ENCODE peak calls at places on chromosomes 16 and 17, in nine cellular contexts. One of them, this sample, is unnamed.

GRCh38 chr17:5580974-5581373 is 3.3 kb downstream of the NLRP1 start:
- DNase-seq in epithelial cell of prostate: no peak
- DNase-seq in NCI-H2029: no peak
- DNase-seq in NT2/D1: no peak
- DNase-seq in gastrocnemius medialis: no peak
- DNase-seq in NCI-H510A: no peak
- DNase-seq in vagina: no peak
- DNase-seq in mucosa of gallbladder: no peak
- DNase-seq in HAP-1: no peak
- DNase-seq in this sample: no peak

GRCh38 chr16:77585379-77585778 is 136.9 kb upstream of the NUDT7 start:
- DNase-seq in NT2/D1: no peak
- DNase-seq in NCI-H510A: no peak
- DNase-seq in epithelial cell of prostate: no peak
- DNase-seq in HAP-1: no peak
- DNase-seq in NCI-H2029: no peak
- DNase-seq in mucosa of gallbladder: no peak
- DNase-seq in gastrocnemius medialis: no peak
- DNase-seq in vagina: no peak
- DNase-seq in this sample: no peak

GRCh38 chr16:50814541-50814940 is 72.7 kb downstream of the CYLD start:
- DNase-seq in vagina: no peak
- DNase-seq in HAP-1: no peak
- DNase-seq in mucosa of gallbladder: no peak
- DNase-seq in epithelial cell of prostate: no peak
- DNase-seq in NCI-H510A: no peak
- DNase-seq in NCI-H2029: no peak
- DNase-seq in gastrocnemius medialis: no peak
- DNase-seq in NT2/D1: no peak
- DNase-seq in this sample: peak

GRCh38 chr16:15782573-15783365 is 74.1 kb downstream of the MYH11 start:
- DNase-seq in NCI-H510A: no peak
- DNase-seq in NT2/D1: no peak
- DNase-seq in NCI-H2029: no peak
- DNase-seq in mucosa of gallbladder: no peak
- DNase-seq in HAP-1: peak
- DNase-seq in vagina: no peak
- DNase-seq in epithelial cell of prostate: no peak
- DNase-seq in gastrocnemius medialis: no peak
- DNase-seq in this sample: no peak

GRCh38 chr16:73192227-73192894 is 144.4 kb upstream of the ZFHX3 start:
- DNase-seq in NT2/D1: no peak
- DNase-seq in mucosa of gallbladder: no peak
- DNase-seq in HAP-1: no peak
- DNase-seq in epithelial cell of prostate: no peak
- DNase-seq in NCI-H2029: no peak
- DNase-seq in NCI-H510A: no peak
- DNase-seq in gastrocnemius medialis: no peak
- DNase-seq in vagina: no peak
- DNase-seq in this sample: no peak

GRCh38 chr17:58520843-58521430 is 6.5 kb upstream of the MTMR4 start:
- DNase-seq in NT2/D1: no peak
- DNase-seq in vagina: no peak
- DNase-seq in epithelial cell of prostate: no peak
- DNase-seq in mucosa of gallbladder: no peak
- DNase-seq in NCI-H510A: no peak
- DNase-seq in HAP-1: peak
- DNase-seq in NCI-H2029: no peak
- DNase-seq in gastrocnemius medialis: no peak
- DNase-seq in this sample: no peak

GRCh38 chr17:42153919-42154491 is 784 bp downstream of the RAB5C start:
- DNase-seq in HAP-1: peak
- DNase-seq in NCI-H510A: no peak
- DNase-seq in NCI-H2029: no peak
- DNase-seq in vagina: no peak
- DNase-seq in epithelial cell of prostate: no peak
- DNase-seq in gastrocnemius medialis: peak
- DNase-seq in mucosa of gallbladder: no peak
- DNase-seq in NT2/D1: no peak
- DNase-seq in this sample: no peak

GRCh38 chr16:63302841-63303240 is 1266.6 kb upstream of the CDH8 start:
- DNase-seq in mucosa of gallbladder: no peak
- DNase-seq in vagina: no peak
- DNase-seq in NCI-H2029: no peak
- DNase-seq in NCI-H510A: no peak
- DNase-seq in epithelial cell of prostate: no peak
- DNase-seq in NT2/D1: no peak
- DNase-seq in HAP-1: no peak
- DNase-seq in gastrocnemius medialis: no peak
- DNase-seq in this sample: no peak

GRCh38 chr17:82944990-82945389 is 105.2 kb upstream of the ZNF750 start:
- DNase-seq in gastrocnemius medialis: no peak
- DNase-seq in NCI-H2029: no peak
- DNase-seq in NCI-H510A: no peak
- DNase-seq in vagina: no peak
- DNase-seq in HAP-1: no peak
- DNase-seq in NT2/D1: no peak
- DNase-seq in epithelial cell of prostate: no peak
- DNase-seq in mucosa of gallbladder: no peak
- DNase-seq in this sample: no peak

GRCh38 chr16:17451835-17452234 is 18.9 kb downstream of the XYLT1 start:
- DNase-seq in mucosa of gallbladder: no peak
- DNase-seq in epithelial cell of prostate: no peak
- DNase-seq in HAP-1: no peak
- DNase-seq in gastrocnemius medialis: no peak
- DNase-seq in NCI-H2029: no peak
- DNase-seq in NCI-H510A: no peak
- DNase-seq in NT2/D1: no peak
- DNase-seq in vagina: no peak
- DNase-seq in this sample: no peak

GRCh38 chr17:55769625-55770000 is 18.8 kb downstream of the PCTP start:
- DNase-seq in NCI-H2029: no peak
- DNase-seq in vagina: no peak
- DNase-seq in epithelial cell of prostate: peak
- DNase-seq in NCI-H510A: no peak
- DNase-seq in NT2/D1: no peak
- DNase-seq in gastrocnemius medialis: peak
- DNase-seq in HAP-1: no peak
- DNase-seq in mucosa of gallbladder: no peak
- DNase-seq in this sample: peak

GRCh38 chr17:69175812-69176517 is 34.3 kb upstream of the ABCA6 start:
- DNase-seq in vagina: no peak
- DNase-seq in mucosa of gallbladder: no peak
- DNase-seq in NCI-H510A: no peak
- DNase-seq in NT2/D1: no peak
- DNase-seq in HAP-1: no peak
- DNase-seq in gastrocnemius medialis: no peak
- DNase-seq in NCI-H2029: no peak
- DNase-seq in epithelial cell of prostate: peak
- DNase-seq in this sample: peak

GRCh38 chr16:15643453-15644305 is 725 bp upstream of the MARF1 start:
- DNase-seq in HAP-1: peak
- DNase-seq in vagina: no peak
- DNase-seq in NCI-H2029: peak
- DNase-seq in NT2/D1: no peak
- DNase-seq in mucosa of gallbladder: peak
- DNase-seq in gastrocnemius medialis: peak
- DNase-seq in NCI-H510A: peak
- DNase-seq in epithelial cell of prostate: no peak
- DNase-seq in this sample: no peak

GRCh38 chr17:38898812-38899348 is 26.5 kb upstream of the LASP1NB start:
- DNase-seq in gastrocnemius medialis: peak
- DNase-seq in epithelial cell of prostate: no peak
- DNase-seq in NCI-H510A: no peak
- DNase-seq in NT2/D1: no peak
- DNase-seq in vagina: no peak
- DNase-seq in HAP-1: no peak
- DNase-seq in NCI-H2029: no peak
- DNase-seq in mucosa of gallbladder: peak
- DNase-seq in this sample: peak

GRCh38 chr17:77564278-77564920 is 394.1 kb upstream of the TNRC6C start:
- DNase-seq in gastrocnemius medialis: no peak
- DNase-seq in NT2/D1: no peak
- DNase-seq in NCI-H2029: no peak
- DNase-seq in NCI-H510A: no peak
- DNase-seq in vagina: no peak
- DNase-seq in HAP-1: no peak
- DNase-seq in epithelial cell of prostate: no peak
- DNase-seq in mucosa of gallbladder: no peak
- DNase-seq in this sample: no peak

GRCh38 chr17:72606656-72607055 is 485.8 kb downstream of the SLC39A11 start:
- DNase-seq in NCI-H510A: no peak
- DNase-seq in vagina: no peak
- DNase-seq in mucosa of gallbladder: no peak
- DNase-seq in NCI-H2029: no peak
- DNase-seq in gastrocnemius medialis: no peak
- DNase-seq in HAP-1: no peak
- DNase-seq in NT2/D1: no peak
- DNase-seq in epithelial cell of prostate: no peak
- DNase-seq in this sample: no peak

GRCh38 chr17:4679652-4680051 is 24.3 kb downstream of the PELP1 start:
- DNase-seq in vagina: no peak
- DNase-seq in NCI-H2029: no peak
- DNase-seq in NCI-H510A: no peak
- DNase-seq in epithelial cell of prostate: peak
- DNase-seq in gastrocnemius medialis: no peak
- DNase-seq in HAP-1: no peak
- DNase-seq in NT2/D1: peak
- DNase-seq in mucosa of gallbladder: peak
- DNase-seq in this sample: no peak

GRCh38 chr16:58515125-58515870 is at the start of gene SETD6:
- DNase-seq in epithelial cell of prostate: peak
- DNase-seq in NCI-H2029: peak
- DNase-seq in NCI-H510A: peak
- DNase-seq in mucosa of gallbladder: peak
- DNase-seq in HAP-1: peak
- DNase-seq in vagina: peak
- DNase-seq in gastrocnemius medialis: peak
- DNase-seq in NT2/D1: peak
- DNase-seq in this sample: peak

GRCh38 chr16:66542396-66542795 is 7.5 kb downstream of the TK2 start:
- DNase-seq in NT2/D1: no peak
- DNase-seq in vagina: no peak
- DNase-seq in NCI-H2029: no peak
- DNase-seq in epithelial cell of prostate: no peak
- DNase-seq in NCI-H510A: no peak
- DNase-seq in mucosa of gallbladder: no peak
- DNase-seq in gastrocnemius medialis: no peak
- DNase-seq in HAP-1: no peak
- DNase-seq in this sample: no peak

GRCh38 chr17:65170839-65171238 is 33.7 kb downstream of the RGS9 start:
- DNase-seq in NCI-H2029: peak
- DNase-seq in NT2/D1: no peak
- DNase-seq in HAP-1: no peak
- DNase-seq in mucosa of gallbladder: no peak
- DNase-seq in gastrocnemius medialis: no peak
- DNase-seq in vagina: no peak
- DNase-seq in NCI-H510A: peak
- DNase-seq in epithelial cell of prostate: no peak
- DNase-seq in this sample: no peak

GRCh38 chr16:64738321-64738960 is 383.4 kb downstream of the CDH11 start:
- DNase-seq in gastrocnemius medialis: no peak
- DNase-seq in epithelial cell of prostate: no peak
- DNase-seq in NCI-H2029: no peak
- DNase-seq in vagina: no peak
- DNase-seq in NCI-H510A: no peak
- DNase-seq in NT2/D1: no peak
- DNase-seq in mucosa of gallbladder: no peak
- DNase-seq in HAP-1: no peak
- DNase-seq in this sample: no peak

GRCh38 chr17:82859431-82860403 is 19.9 kb upstream of the ZNF750 start:
- DNase-seq in NT2/D1: no peak
- DNase-seq in NCI-H2029: no peak
- DNase-seq in epithelial cell of prostate: no peak
- DNase-seq in gastrocnemius medialis: peak
- DNase-seq in HAP-1: no peak
- DNase-seq in NCI-H510A: no peak
- DNase-seq in mucosa of gallbladder: no peak
- DNase-seq in vagina: no peak
- DNase-seq in this sample: peak

GRCh38 chr16:67948015-67948414 is 4.1 kb upstream of the LCAT start:
- DNase-seq in vagina: no peak
- DNase-seq in NCI-H510A: no peak
- DNase-seq in epithelial cell of prostate: no peak
- DNase-seq in gastrocnemius medialis: no peak
- DNase-seq in NT2/D1: no peak
- DNase-seq in HAP-1: no peak
- DNase-seq in mucosa of gallbladder: no peak
- DNase-seq in NCI-H2029: no peak
- DNase-seq in this sample: peak

GRCh38 chr16:51148674-51149228 is 2.3 kb downstream of the SALL1 start:
- DNase-seq in gastrocnemius medialis: no peak
- DNase-seq in NCI-H510A: no peak
- DNase-seq in epithelial cell of prostate: no peak
- DNase-seq in NCI-H2029: no peak
- DNase-seq in HAP-1: peak
- DNase-seq in vagina: no peak
- DNase-seq in mucosa of gallbladder: no peak
- DNase-seq in NT2/D1: no peak
- DNase-seq in this sample: no peak

GRCh38 chr16:11327277-11328171 is 17.7 kb upstream of the RMI2 start:
- DNase-seq in epithelial cell of prostate: no peak
- DNase-seq in NT2/D1: no peak
- DNase-seq in vagina: no peak
- DNase-seq in NCI-H2029: no peak
- DNase-seq in HAP-1: no peak
- DNase-seq in NCI-H510A: no peak
- DNase-seq in gastrocnemius medialis: no peak
- DNase-seq in mucosa of gallbladder: no peak
- DNase-seq in this sample: no peak